ENCODE peak calls at places on chromosomes 5 and 9, in four cellular contexts. T is endothelial cell, G is RWPE1, S is kidney. C is an unnamed sample.

GRCh38 chr9:133889498-133890301 is 102.4 kb downstream of the VAV2 start:
- DNase-seq in T (no peak), G (peak; percentile 78), S (no peak), C (no peak)

GRCh38 chr5:120538149-120538548 is 74.0 kb downstream of the PRR16 start:
- DNase-seq in T (no peak), G (peak; percentile 25), S (no peak), C (no peak)

GRCh38 chr9:93326056-93326455 is 125.4 kb upstream of the FAM120A start:
- DNase-seq in T (no peak), G (no peak), S (no peak), C (no peak)

GRCh38 chr9:19161257-19162025 is 34.1 kb upstream of the PLIN2 start:
- DNase-seq in T (no peak), G (peak; percentile 79), S (no peak), C (peak; percentile 75)

GRCh38 chr5:135543151-135543818 is 7.5 kb upstream of the NEUROG1 start:
- DNase-seq in T (no peak), G (no peak), S (no peak), C (no peak)

GRCh38 chr5:53151713-53152458 is 42.3 kb upstream of the MOCS2 start:
- DNase-seq in T (no peak), G (no peak), S (no peak), C (no peak)

GRCh38 chr9:126294331-126295081 is 32.1 kb upstream of the MVB12B start:
- DNase-seq in T (no peak), G (no peak), S (no peak), C (no peak)

GRCh38 chr5:1708592-1709141 is 91.0 kb downstream of the MRPL36 start:
- DNase-seq in T (no peak), G (no peak), S (peak; percentile 63), C (no peak)

GRCh38 chr9:91677822-91678221 is 254.2 kb upstream of the NFIL3 start:
- DNase-seq in T (no peak), G (no peak), S (no peak), C (no peak)

GRCh38 chr5:6733411-6734242 is 20.4 kb downstream of the TENT4A start:
- DNase-seq in T (no peak), G (no peak), S (no peak), C (no peak)

GRCh38 chr9:23826120-23826629 is at the start of gene ELAVL2:
- DNase-seq in T (peak; percentile 97), G (peak; percentile 98), S (peak; percentile 92), C (peak; percentile 82)

GRCh38 chr5:470961-471749 is 28.2 kb downstream of the EXOC3 start:
- DNase-seq in T (no peak), G (no peak), S (peak; percentile 67), C (no peak)

GRCh38 chr5:66223637-66224036 is 79.5 kb downstream of the SREK1 start:
- DNase-seq in T (no peak), G (no peak), S (no peak), C (no peak)

GRCh38 chr5:109816732-109817131 is 127.0 kb downstream of the MAN2A1 start:
- DNase-seq in T (no peak), G (no peak), S (no peak), C (no peak)

GRCh38 chr5:109823597-109823996 is 133.9 kb downstream of the MAN2A1 start:
- DNase-seq in T (no peak), G (peak; percentile 60), S (no peak), C (no peak)

GRCh38 chr5:109825450-109825849 is 135.7 kb downstream of the MAN2A1 start:
- DNase-seq in T (no peak), G (no peak), S (no peak), C (no peak)

GRCh38 chr5:109819878-109820277 is 130.2 kb downstream of the MAN2A1 start:
- DNase-seq in T (no peak), G (no peak), S (no peak), C (no peak)
- TF ChIP-seq CTCF in T (peak; percentile 19), G (no peak), S (no peak), C (no peak)

GRCh38 chr5:162209005-162209605 is 141.5 kb downstream of the GABRG2 start:
- DNase-seq in T (peak; percentile 69), G (peak; percentile 9), S (no peak), C (no peak)
- TF ChIP-seq CTCF in T (no peak), G (no peak), S (peak; percentile 52), C (no peak)

DNA sequence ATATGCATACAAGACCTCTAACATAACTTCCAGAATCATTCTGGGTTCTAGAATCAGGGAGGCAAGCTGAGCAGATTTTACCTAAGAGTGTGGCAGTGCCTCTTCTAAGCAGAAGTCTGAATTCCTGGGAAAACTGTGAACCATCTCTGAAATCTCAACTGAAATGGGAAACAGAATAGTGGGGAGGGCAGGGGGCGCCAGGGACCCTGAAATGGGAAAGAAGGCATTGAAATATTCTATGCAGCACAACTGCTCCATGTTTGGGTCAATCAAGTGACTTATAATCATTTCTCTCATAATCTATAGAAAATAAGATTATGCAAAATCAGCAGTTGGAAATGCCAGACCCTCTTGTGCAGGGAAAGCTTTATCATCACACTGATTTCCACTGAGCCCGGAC is 156.1 kb downstream of the EBF1 start:
- DNase-seq in T (no peak), G (no peak), S (no peak), C (no peak)
- TF ChIP-seq CTCF in T (no peak), G (no peak), S (no peak), C (no peak)

DNA sequence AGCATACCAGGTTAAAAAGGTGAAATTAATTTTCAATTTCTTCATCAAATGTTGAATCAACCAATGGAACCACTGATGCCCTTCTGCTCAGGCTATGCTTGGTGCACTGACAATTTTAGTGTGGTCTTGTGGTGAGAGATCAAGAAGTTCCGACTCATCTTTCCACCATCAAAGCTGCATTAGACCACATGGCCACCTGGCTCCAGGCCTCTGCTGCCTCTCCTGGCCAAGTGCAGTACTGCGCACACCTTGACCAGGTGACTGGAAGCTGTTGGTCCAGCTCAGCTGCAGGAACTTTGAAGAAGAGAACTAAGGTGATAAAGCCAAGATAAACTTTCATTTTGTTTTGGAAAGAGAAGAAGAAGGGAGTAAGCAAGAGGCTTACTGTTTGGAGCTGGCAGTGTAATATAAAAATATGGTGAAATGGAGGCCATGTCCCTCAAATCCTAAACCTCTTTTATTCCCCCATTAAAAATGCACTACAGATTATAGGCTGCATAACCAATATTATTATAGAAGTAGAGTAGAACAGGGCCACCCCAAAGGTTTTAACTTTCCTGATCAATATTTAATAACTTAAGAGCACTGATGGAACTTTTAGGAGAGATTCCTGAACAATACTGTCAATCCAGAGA is 315.5 kb upstream of the C9orf72 start:
- DNase-seq in T (peak; percentile 11), G (peak; percentile 36), S (no peak), C (no peak)
- TF ChIP-seq CTCF in T (peak; percentile 85), G (peak; percentile 85), S (peak; percentile 63), C (peak; percentile 14)

GRCh38 chr5:150640311-150641005 is at the start of gene SYNPO:
- DNase-seq in T (no peak), G (peak; percentile 95), S (peak; percentile 89), C (peak; percentile 82)
- TF ChIP-seq CTCF in T (no peak), G (no peak), S (no peak), C (no peak)

GRCh38 chr9:84393266-84393905 is 52.8 kb upstream of the SLC28A3 start:
- DNase-seq in T (no peak), G (no peak), S (no peak), C (no peak)
- TF ChIP-seq CTCF in T (no peak), G (no peak), S (no peak), C (no peak)

C was measured in lung.